ENCODE peak calls at places on chromosomes 2 and 18, in nine cellular contexts. C, I, D, V, L, F, N, P and S are unnamed samples. For H3K4me1 and H3K9me3, the result is how much of the 10 kb centered on the place peaks cover.

GRCh38 chr18:76801567-76802505 is 20.5 kb upstream of the ZNF236 start:
- DNase-seq in C (peak), I (peak), D (peak), V (peak), L (peak), F (peak), N (no peak), P (peak), S (no peak)

GRCh38 chr2:225994748-225995405 is 595.4 kb downstream of the NYAP2 start:
- DNase-seq in C (no peak), I (peak), D (no peak), V (no peak), L (no peak), F (no peak), N (no peak), P (no peak), S (no peak)

GRCh38 chr2:233240897-233241296 is 10.6 kb upstream of the ATG16L1 start:
- DNase-seq in C (no peak), I (no peak), D (peak), V (no peak), L (no peak), F (no peak), N (no peak), P (peak), S (no peak)

GRCh38 chr2:11055816-11056215 is 99.5 kb upstream of the SLC66A3 start:
- DNase-seq in C (no peak), I (no peak), D (no peak), V (no peak), L (no peak), F (no peak), N (no peak), P (no peak), S (no peak)

GRCh38 chr18:3148930-3149535 is 70.7 kb downstream of the MYOM1 start:
- DNase-seq in C (no peak), I (no peak), D (no peak), V (no peak), L (no peak), F (no peak), N (no peak), P (peak), S (no peak)

GRCh38 chr2:219269362-219270054 is 9.7 kb upstream of the DNAJB2 start:
- DNase-seq in C (peak), I (no peak), D (no peak), V (no peak), L (no peak), F (peak), N (no peak), P (peak), S (no peak)

GRCh38 chr18:62183578-62184195 is 3.2 kb downstream of the PIGN start:
- DNase-seq in C (no peak), I (peak), D (peak), V (no peak), L (peak), F (no peak), N (no peak), P (peak), S (no peak)

GRCh38 chr2:38653715-38654494 is 12.0 kb upstream of the GALM start:
- DNase-seq in C (no peak), I (no peak), D (no peak), V (no peak), L (no peak), F (no peak), N (no peak), P (no peak), S (no peak)

GRCh38 chr2:231604685-231605606 is 12.3 kb downstream of the TEX44 start:
- DNase-seq in C (peak), I (peak), D (peak), V (peak), L (peak), F (peak), N (peak), P (peak), S (peak)

GRCh38 chr2:185979546-185980071 is 241.0 kb downstream of the FSIP2 start:
- DNase-seq in C (no peak), I (no peak), D (no peak), V (no peak), L (peak), F (no peak), N (no peak), P (no peak), S (no peak)

GRCh38 chr2:186695081-186695756 is 1.4 kb downstream of the FAM171B start:
- DNase-seq in C (no peak), I (no peak), D (no peak), V (no peak), L (no peak), F (no peak), N (no peak), P (no peak), S (no peak)

GRCh38 chr2:74507926-74508520 is 528 bp upstream of the PCGF1 start:
- DNase-seq in C (peak), I (no peak), D (peak), V (no peak), L (peak), F (peak), N (no peak), P (peak), S (no peak)

GRCh38 chr2:176001281-176001902 is 675 bp downstream of the LNPK start:
- DNase-seq in C (no peak), I (peak), D (peak), V (peak), L (no peak), F (peak), N (no peak), P (peak), S (no peak)

GRCh38 chr2:189252991-189253680 is 73.6 kb upstream of the COL5A2 start:
- DNase-seq in C (no peak), I (peak), D (no peak), V (no peak), L (no peak), F (no peak), N (no peak), P (no peak), S (no peak)

GRCh38 chr18:12585218-12585617 is 72.7 kb downstream of the SPIRE1 start:
- DNase-seq in C (no peak), I (no peak), D (no peak), V (no peak), L (no peak), F (no peak), N (no peak), P (no peak), S (no peak)

GRCh38 chr18:76953186-76953982 is 131.0 kb downstream of the ZNF236 start:
- DNase-seq in C (peak), I (no peak), D (no peak), V (peak), L (no peak), F (peak), N (no peak), P (no peak), S (no peak)

DNA sequence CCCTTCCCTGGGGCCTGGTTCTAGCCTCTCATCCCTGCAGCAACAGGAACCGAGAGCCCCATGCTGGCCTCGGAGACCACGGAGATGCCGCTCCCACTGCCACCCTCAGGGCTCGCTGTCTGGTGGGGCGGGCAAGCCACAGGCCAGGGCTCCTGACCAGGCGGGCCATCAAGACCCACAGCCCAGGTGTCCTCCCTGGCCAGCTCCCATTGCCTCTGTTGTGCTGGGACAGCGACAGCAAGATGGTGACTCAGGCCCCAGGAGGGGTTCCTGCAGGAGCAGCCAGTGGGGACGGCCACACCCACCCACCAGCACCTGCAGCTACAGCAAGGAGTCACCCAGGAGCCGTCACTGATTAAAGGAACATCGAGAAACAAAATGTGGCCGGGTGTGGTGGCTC is 7.4 kb downstream of the KLHL30 start:
- DNase-seq in C (no peak), I (no peak), D (no peak), V (no peak), L (no peak), F (no peak), N (no peak), P (peak), S (no peak)
- H3K4me1 ChIP-seq in C (under half), I (under half), D (under half), V (under half), L (under half), F (under half), N (under half), P (under half), S (under half)

GRCh38 chr2:46145840-46146239 is 151.4 kb upstream of the EPAS1 start:
- DNase-seq in C (no peak), I (no peak), D (no peak), V (no peak), L (no peak), F (no peak), N (no peak), P (no peak), S (no peak)

GRCh38 chr2:46145017-46145416 is 152.2 kb upstream of the EPAS1 start:
- DNase-seq in C (no peak), I (no peak), D (no peak), V (no peak), L (no peak), F (no peak), N (no peak), P (no peak), S (no peak)

GRCh38 chr2:46142546-46143329 is 154.5 kb upstream of the EPAS1 start:
- DNase-seq in C (no peak), I (peak), D (no peak), V (no peak), L (no peak), F (no peak), N (no peak), P (peak), S (no peak)

GRCh38 chr2:46143401-46144132 is 153.6 kb upstream of the EPAS1 start:
- DNase-seq in C (no peak), I (no peak), D (no peak), V (no peak), L (no peak), F (no peak), N (no peak), P (no peak), S (no peak)

GRCh38 chr2:46144133-46144800 is 152.9 kb upstream of the EPAS1 start:
- DNase-seq in C (no peak), I (no peak), D (no peak), V (no peak), L (no peak), F (no peak), N (no peak), P (peak), S (no peak)
- H3K4me3 ChIP-seq in C (no peak), I (no peak), D (no peak), V (no peak), L (no peak), F (no peak), N (no peak), P (no peak), S (no peak)

GRCh38 chr2:70771446-70771845 is 3.4 kb upstream of the ADD2 start:
- DNase-seq in C (no peak), I (no peak), D (no peak), V (no peak), L (no peak), F (no peak), N (no peak), P (no peak), S (no peak)
- H3K9me3 ChIP-seq in C (under half), I (under half), D (under half), V (under half), L (under half), F (under half), N (under half), P (under half), S (under half)

GRCh38 chr2:46984642-46985476 is 69.3 kb upstream of the MCFD2 start:
- DNase-seq in C (no peak), I (peak), D (peak), V (peak), L (no peak), F (peak), N (no peak), P (no peak), S (peak)
- H3K4me1 ChIP-seq in C (half or more), I (half or more), D (half or more), V (half or more), L (under half), F (under half), N (under half), P (under half), S (under half)

GRCh38 chr2:80643598-80643997 is 339.0 kb upstream of the LRRTM1 start:
- DNase-seq in C (no peak), I (no peak), D (no peak), V (no peak), L (no peak), F (no peak), N (no peak), P (no peak), S (no peak)
- H3K4me3 ChIP-seq in C (no peak), I (no peak), D (no peak), V (no peak), L (no peak), F (no peak), N (no peak), P (no peak), S (no peak)

GRCh38 chr2:207960090-207960489 is 65.2 kb downstream of the PLEKHM3 start:
- DNase-seq in C (no peak), I (no peak), D (no peak), V (no peak), L (no peak), F (no peak), N (no peak), P (no peak), S (no peak)

GRCh38 chr2:207955456-207955855 is 69.9 kb downstream of the PLEKHM3 start:
- DNase-seq in C (no peak), I (no peak), D (no peak), V (no peak), L (no peak), F (no peak), N (no peak), P (no peak), S (no peak)

DNA sequence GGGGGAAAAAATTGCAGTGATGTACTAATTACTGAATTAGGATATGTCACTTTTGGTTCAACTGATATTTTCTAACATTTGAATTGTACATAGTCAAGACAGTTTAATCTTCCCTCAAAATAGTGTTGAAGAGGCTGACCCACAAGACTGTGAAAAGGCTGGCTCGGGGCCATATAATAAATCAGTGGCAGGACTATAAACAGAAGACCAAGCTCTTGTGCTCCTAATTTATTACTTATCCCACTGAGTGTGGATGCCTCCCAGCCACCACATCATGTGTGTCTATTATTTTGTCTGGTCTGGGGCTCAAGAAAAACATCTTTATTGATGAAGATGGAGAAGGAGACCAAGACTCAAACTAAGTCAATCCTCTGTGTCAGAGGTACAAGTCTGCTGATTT is 64.4 kb downstream of the PLEKHM3 start:
- DNase-seq in C (no peak), I (no peak), D (no peak), V (no peak), L (no peak), F (no peak), N (no peak), P (no peak), S (no peak)
- H3K9me3 ChIP-seq in C (under half), I (under half), D (under half), V (under half), L (under half), F (under half), N (under half), P (under half), S (under half)

GRCh38 chr2:127637236-127637630 is 8.7 kb upstream of the GPR17 start:
- DNase-seq in C (peak), I (no peak), D (no peak), V (no peak), L (no peak), F (peak), N (no peak), P (no peak), S (no peak)

GRCh38 chr2:127637725-127638252 is 8.2 kb upstream of the GPR17 start:
- DNase-seq in C (peak), I (peak), D (no peak), V (peak), L (peak), F (peak), N (peak), P (no peak), S (no peak)

GRCh38 chr2:127639111-127639474 is 6.9 kb upstream of the GPR17 start:
- DNase-seq in C (no peak), I (no peak), D (no peak), V (no peak), L (no peak), F (peak), N (no peak), P (no peak), S (no peak)

GRCh38 chr2:127640082-127641072 is 5.6 kb upstream of the GPR17 start:
- DNase-seq in C (no peak), I (no peak), D (no peak), V (no peak), L (no peak), F (peak), N (no peak), P (peak), S (no peak)

GRCh38 chr2:127638361-127639110 is 7.4 kb upstream of the GPR17 start:
- DNase-seq in C (peak), I (no peak), D (no peak), V (no peak), L (no peak), F (peak), N (peak), P (no peak), S (no peak)
- H3K4me1 ChIP-seq in C (under half), I (under half), D (under half), V (half or more), L (under half), F (under half), N (under half), P (under half), S (under half)

GRCh38 chr2:98935777-98936132 is 270 bp downstream of the CRACDL start:
- DNase-seq in C (peak), I (no peak), D (no peak), V (peak), L (no peak), F (no peak), N (no peak), P (no peak), S (no peak)
- H3K4me3 ChIP-seq in C (peak), I (peak), D (no peak), V (peak), L (peak), F (peak), N (peak), P (peak), S (peak)

GRCh38 chr2:215207791-215208367 is 69.5 kb upstream of the ABCA12 start:
- DNase-seq in C (peak), I (no peak), D (no peak), V (peak), L (no peak), F (no peak), N (no peak), P (no peak), S (no peak)

GRCh38 chr2:215205787-215206186 is 67.4 kb upstream of the ABCA12 start:
- DNase-seq in C (no peak), I (no peak), D (no peak), V (no peak), L (no peak), F (no peak), N (no peak), P (no peak), S (no peak)

GRCh38 chr2:215207041-215207440 is 68.6 kb upstream of the ABCA12 start:
- DNase-seq in C (no peak), I (no peak), D (no peak), V (no peak), L (no peak), F (no peak), N (no peak), P (no peak), S (no peak)

GRCh38 chr2:215215637-215216036 is 77.2 kb upstream of the ABCA12 start:
- DNase-seq in C (no peak), I (no peak), D (no peak), V (no peak), L (no peak), F (no peak), N (no peak), P (no peak), S (no peak)

GRCh38 chr2:215210082-215210481 is 71.7 kb upstream of the ABCA12 start:
- DNase-seq in C (no peak), I (no peak), D (no peak), V (no peak), L (no peak), F (no peak), N (no peak), P (no peak), S (no peak)
- H3K9me3 ChIP-seq in C (under half), I (under half), D (under half), V (under half), L (under half), F (under half), N (under half), P (under half), S (under half)

GRCh38 chr2:168734199-168734746 is 68.2 kb upstream of the NOSTRIN start:
- DNase-seq in C (no peak), I (no peak), D (no peak), V (no peak), L (no peak), F (peak), N (no peak), P (no peak), S (no peak)
- H3K4me1 ChIP-seq in C (under half), I (under half), D (under half), V (under half), L (under half), F (under half), N (under half), P (under half), S (under half)